ENCODE peak calls at places on chromosomes 13 and 19, in six cellular contexts. One of them, this sample, is unnamed.

GRCh38 chr19:3575260-3575741 is 2.6 kb downstream of the HMG20B start:
- DNase-seq in Daoy: peak; percentile 57
- DNase-seq in right atrium auricular region: no peak
- DNase-seq in NCI-H1092: no peak
- DNase-seq in nucleus accumbens: no peak
- DNase-seq in RWPE1: no peak
- DNase-seq in this sample: no peak

GRCh38 chr19:1848399-1849131 is at the start of gene REXO1:
- DNase-seq in NCI-H1092: peak; percentile 93
- DNase-seq in RWPE1: peak; percentile 83
- DNase-seq in Daoy: peak; percentile 92
- DNase-seq in nucleus accumbens: peak; percentile 89
- DNase-seq in right atrium auricular region: peak; percentile 94
- DNase-seq in this sample: peak; percentile 86

GRCh38 chr13:30659980-30660379 is 42.3 kb downstream of the USPL1 start:
- DNase-seq in NCI-H1092: no peak
- DNase-seq in Daoy: no peak
- DNase-seq in right atrium auricular region: no peak
- DNase-seq in RWPE1: no peak
- DNase-seq in nucleus accumbens: no peak
- DNase-seq in this sample: no peak

GRCh38 chr13:95256086-95256485 is 45.2 kb downstream of the ABCC4 start:
- DNase-seq in Daoy: peak; percentile 90
- DNase-seq in NCI-H1092: no peak
- DNase-seq in RWPE1: peak; percentile 84
- DNase-seq in right atrium auricular region: no peak
- DNase-seq in nucleus accumbens: no peak
- DNase-seq in this sample: peak; percentile 83

GRCh38 chr13:24159362-24159761 is 1.2 kb upstream of the SPATA13 start:
- DNase-seq in RWPE1: no peak
- DNase-seq in right atrium auricular region: no peak
- DNase-seq in NCI-H1092: no peak
- DNase-seq in nucleus accumbens: no peak
- DNase-seq in Daoy: no peak
- DNase-seq in this sample: no peak

GRCh38 chr19:41904118-41904870 is 21.3 kb downstream of the ARHGEF1 start:
- DNase-seq in right atrium auricular region: no peak
- DNase-seq in Daoy: no peak
- DNase-seq in nucleus accumbens: no peak
- DNase-seq in NCI-H1092: no peak
- DNase-seq in RWPE1: no peak
- DNase-seq in this sample: no peak

GRCh38 chr19:540867-541637 is 2.8 kb upstream of the GZMM start:
- DNase-seq in nucleus accumbens: no peak
- DNase-seq in NCI-H1092: no peak
- DNase-seq in right atrium auricular region: no peak
- DNase-seq in Daoy: no peak
- DNase-seq in RWPE1: no peak
- DNase-seq in this sample: no peak

GRCh38 chr13:97280478-97280877 is 58.3 kb downstream of the MBNL2 start:
- DNase-seq in right atrium auricular region: no peak
- DNase-seq in Daoy: no peak
- DNase-seq in NCI-H1092: no peak
- DNase-seq in nucleus accumbens: no peak
- DNase-seq in RWPE1: no peak
- DNase-seq in this sample: peak; percentile 10

GRCh38 chr13:80131204-80131603 is 209.7 kb downstream of the SPRY2 start:
- DNase-seq in NCI-H1092: no peak
- DNase-seq in Daoy: peak; percentile 34
- DNase-seq in nucleus accumbens: peak; percentile 49
- DNase-seq in right atrium auricular region: peak; percentile 81
- DNase-seq in RWPE1: peak; percentile 11
- DNase-seq in this sample: no peak

GRCh38 chr19:44278181-44278690 is 18.6 kb downstream of the ZNF233 start:
- DNase-seq in RWPE1: peak; percentile 34
- DNase-seq in NCI-H1092: no peak
- DNase-seq in Daoy: no peak
- DNase-seq in nucleus accumbens: no peak
- DNase-seq in right atrium auricular region: no peak
- DNase-seq in this sample: no peak

GRCh38 chr13:59531571-59532091 is 632.1 kb downstream of the DIAPH3 start:
- DNase-seq in nucleus accumbens: peak; percentile 17
- DNase-seq in RWPE1: peak; percentile 32
- DNase-seq in right atrium auricular region: peak; percentile 82
- DNase-seq in Daoy: peak; percentile 18
- DNase-seq in NCI-H1092: peak; percentile 42
- DNase-seq in this sample: peak; percentile 54

This sample was measured in Caki2.